ENCODE peak calls at places on chromosomes 1 and 21, in seven cellular contexts. I is DMS153; R is CD4-positive, alpha-beta T cell; S is stomach; L is NCI-H146; Q is C1 segment of cervical spinal cord; B is progenitor cell of endocrine pancreas. D is an unnamed sample.

GRCh38 chr1:203691454-203691853 is 64.8 kb downstream of the ATP2B4 start:
- DNase-seq in R (no peak), L (no peak), B (no peak), I (no peak), Q (no peak), S (no peak), D (no peak)

GRCh38 chr1:118479351-118479750 is 294.3 kb upstream of the SPAG17 start:
- DNase-seq in L (peak; percentile 63), I (peak; percentile 45), B (no peak), S (peak; percentile 48), Q (no peak), R (no peak), D (peak; percentile 77)

GRCh38 chr1:89945852-89946476 is 48.9 kb upstream of the ZNF326 start:
- DNase-seq in I (no peak), Q (no peak), R (no peak), B (no peak), S (no peak), L (no peak), D (no peak)

GRCh38 chr1:86913399-86913895 is 479 bp downstream of the SELENOF start:
- DNase-seq in S (peak; percentile 31), R (peak; percentile 15), B (no peak), I (no peak), L (peak; percentile 47), Q (no peak), D (peak; percentile 24)

GRCh38 chr1:16318544-16318943 is 33.7 kb downstream of the FBXO42 start:
- DNase-seq in B (no peak), L (no peak), R (no peak), I (no peak), S (no peak), Q (no peak), D (no peak)

GRCh38 chr1:240046000-240046399 is 45.7 kb upstream of the FMN2 start:
- DNase-seq in I (no peak), R (no peak), B (no peak), Q (no peak), S (no peak), L (no peak), D (no peak)

GRCh38 chr1:42784946-42785693 is at the start of gene TMEM269:
- DNase-seq in Q (no peak), I (no peak), S (peak; percentile 31), R (peak; percentile 30), L (peak; percentile 4), B (no peak), D (no peak)

GRCh38 chr21:39388038-39388810 is 39.3 kb upstream of the HMGN1 start:
- DNase-seq in B (peak; percentile 88), L (peak; percentile 69), I (peak; percentile 15), S (peak; percentile 94), Q (peak; percentile 60), R (peak; percentile 83), D (peak; percentile 45)

GRCh38 chr21:20996421-20997307 is 1.5 kb upstream of the NCAM2 start:
- DNase-seq in I (no peak), L (no peak), R (no peak), B (no peak), Q (no peak), S (no peak), D (no peak)

GRCh38 chr1:44029911-44030605 is 1.2 kb downstream of the SLC6A9 start:
- DNase-seq in S (peak; percentile 93), B (peak; percentile 71), L (peak; percentile 80), Q (peak; percentile 92), R (peak; percentile 65), I (peak; percentile 80), D (peak; percentile 86)

GRCh38 chr1:226638001-226638601 is 89.5 kb downstream of the STUM start:
- DNase-seq in B (no peak), I (no peak), L (no peak), S (no peak), R (no peak), Q (no peak), D (no peak)

GRCh38 chr1:37474697-37475379 is 458 bp downstream of the ZC3H12A start:
- DNase-seq in B (peak; percentile 27), R (no peak), L (no peak), S (peak; percentile 35), I (no peak), Q (no peak), D (no peak)

GRCh38 chr1:228398741-228399461 is 7.7 kb downstream of the TRIM11 start:
- DNase-seq in Q (no peak), R (no peak), S (no peak), B (no peak), L (no peak), I (no peak), D (no peak)

GRCh38 chr1:53725238-53725689 is 13.7 kb downstream of the GLIS1 start:
- DNase-seq in L (peak; percentile 21), Q (no peak), S (no peak), R (no peak), I (no peak), B (no peak), D (no peak)

GRCh38 chr1:204147392-204148097 is 4.3 kb downstream of the ETNK2 start:
- DNase-seq in R (no peak), L (no peak), I (no peak), Q (no peak), B (no peak), S (no peak), D (no peak)

GRCh38 chr1:85607126-85607912 is 26.8 kb downstream of the CCN1 start:
- DNase-seq in S (no peak), L (no peak), Q (no peak), I (no peak), B (no peak), R (no peak), D (no peak)

GRCh38 chr1:8571200-8571984 is 246.0 kb downstream of the RERE start:
- DNase-seq in R (no peak), B (peak; percentile 22), Q (no peak), S (peak; percentile 73), L (peak; percentile 82), I (peak; percentile 67), D (no peak)

GRCh38 chr1:102732927-102733326 is 375.4 kb downstream of the COL11A1 start:
- DNase-seq in R (no peak), Q (no peak), S (no peak), B (no peak), L (no peak), I (no peak), D (no peak)

GRCh38 chr1:150875197-150876110 is 945 bp downstream of the ARNT start:
- DNase-seq in S (no peak), I (no peak), L (no peak), B (no peak), Q (peak; percentile 20), R (no peak), D (no peak)

GRCh38 chr1:234716907-234717375 is 107.0 kb upstream of the IRF2BP2 start:
- DNase-seq in R (no peak), Q (peak; percentile 29), S (no peak), B (no peak), L (no peak), I (peak; percentile 69), D (no peak)

GRCh38 chr1:178230881-178231409 is 137.0 kb downstream of the RASAL2 start:
- DNase-seq in Q (no peak), S (no peak), I (no peak), L (no peak), B (no peak), R (no peak), D (no peak)

GRCh38 chr1:202806845-202807366 is 1.3 kb downstream of the KDM5B start:
- DNase-seq in S (no peak), R (no peak), I (no peak), Q (no peak), B (no peak), L (peak; percentile 47), D (no peak)

GRCh38 chr1:4213599-4213998 is 313.5 kb upstream of the C1orf174 start:
- DNase-seq in R (no peak), B (no peak), L (no peak), Q (no peak), S (no peak), I (no peak), D (no peak)

GRCh38 chr1:6243993-6244392 is at the start of gene HES3:
- DNase-seq in L (no peak), B (no peak), R (no peak), I (no peak), Q (no peak), S (no peak), D (no peak)

GRCh38 chr1:22210636-22211035 is 67.7 kb upstream of the WNT4 start:
- DNase-seq in I (no peak), B (no peak), Q (no peak), R (no peak), S (no peak), L (no peak), D (no peak)